ENCODE peak calls at places on chromosome 9, in ten cellular contexts. N is activated T-helper 1 cell treated with Interleukin-2 at 50 U/mL for 16 hours; I is T-helper 1 cell; J is amygdala; Q is astrocyte; K is GM04504; F is A172; B is GM13976; E is HCT116; A is Jurkat, Clone E6-1. M is an unnamed sample.

GRCh38 chr9:134702291-134702690 is 60.7 kb downstream of the COL5A1 start:
- DNase-seq in E (no peak), N (no peak), I (no peak), K (no peak), J (no peak), A (no peak), F (no peak), Q (no peak), B (no peak), M (no peak)

GRCh38 chr9:17481565-17481964 is 97.3 kb upstream of the SH3GL2 start:
- DNase-seq in F (no peak), K (no peak), J (no peak), Q (no peak), B (no peak), N (no peak), A (no peak), I (no peak), E (no peak), M (peak; percentile 44)

GRCh38 chr9:5671711-5672353 is 42.9 kb downstream of the RIC1 start:
- DNase-seq in B (no peak), A (peak; percentile 99), I (no peak), E (peak; percentile 78), J (no peak), K (no peak), Q (no peak), F (no peak), N (no peak), M (peak; percentile 7)

GRCh38 chr9:133335924-133336811 is at the start of gene SURF6:
- DNase-seq in N (peak; percentile 90), B (peak; percentile 95), K (peak; percentile 74), A (peak; percentile 91), F (peak; percentile 80), J (peak; percentile 76), I (peak; percentile 85), E (peak; percentile 81), Q (peak; percentile 78), M (peak; percentile 98)

GRCh38 chr9:20321683-20322082 is 300.6 kb downstream of the MLLT3 start:
- DNase-seq in N (peak; percentile 25), J (no peak), I (peak; percentile 17), Q (no peak), A (peak; percentile 64), K (no peak), F (peak; percentile 28), B (no peak), E (no peak), M (peak; percentile 17)

GRCh38 chr9:110958846-110959245 is 79.4 kb downstream of the LPAR1 start:
- DNase-seq in Q (peak; percentile 27), E (no peak), K (no peak), A (no peak), F (no peak), I (no peak), N (no peak), J (no peak), B (no peak), M (no peak)

GRCh38 chr9:129175825-129176633 is 2.0 kb downstream of the IER5L start:
- DNase-seq in J (peak; percentile 30), B (peak; percentile 83), A (peak; percentile 60), F (peak; percentile 87), Q (peak; percentile 81), E (peak; percentile 89), K (peak; percentile 81), N (peak; percentile 29), I (no peak), M (peak; percentile 94)

GRCh38 chr9:131500939-131501541 is 1.7 kb upstream of the POMT1 start:
- DNase-seq in I (no peak), K (peak; percentile 48), N (peak; percentile 48), F (peak; percentile 39), A (peak; percentile 93), Q (peak; percentile 58), B (no peak), E (no peak), J (no peak), M (peak; percentile 55)

GRCh38 chr9:69168709-69169217 is 5.3 kb upstream of the TJP2 start:
- DNase-seq in I (peak; percentile 7), B (peak; percentile 58), K (no peak), J (no peak), Q (peak; percentile 41), F (no peak), A (no peak), E (no peak), N (peak; percentile 21), M (peak; percentile 4)

GRCh38 chr9:134483361-134484184 is 157.3 kb downstream of the RXRA start:
- DNase-seq in I (no peak), J (no peak), F (no peak), B (no peak), E (no peak), N (no peak), Q (no peak), K (no peak), A (no peak), M (no peak)

GRCh38 chr9:126419475-126419874 is 92.8 kb downstream of the MVB12B start:
- DNase-seq in I (no peak), J (no peak), Q (peak; percentile 49), A (peak; percentile 70), B (no peak), K (no peak), F (peak; percentile 66), E (no peak), N (no peak), M (peak; percentile 98)